ENCODE peak calls at places on chromosomes 2 and 18, in eight cellular contexts. P, V, J, R, Y, B, M and G are unnamed samples.

GRCh38 chr2:218267259-218267658 is 2.7 kb downstream of the AAMP start:
- DNase-seq in R (no peak), V (no peak), P (no peak), Y (no peak), M (no peak), J (no peak), B (no peak), G (no peak)

GRCh38 chr2:43169987-43170732 is 56.2 kb downstream of the ZFP36L2 start:
- DNase-seq in B (no peak), R (peak), Y (peak), M (peak), J (peak), P (peak), V (no peak), G (peak)

GRCh38 chr2:216081-216480 is 47.8 kb downstream of the SH3YL1 start:
- DNase-seq in B (no peak), P (no peak), J (no peak), M (no peak), V (no peak), R (no peak), Y (no peak), G (no peak)

GRCh38 chr18:48843596-48843995 is 107.2 kb downstream of the SMAD7 start:
- DNase-seq in B (no peak), Y (no peak), R (no peak), P (no peak), V (no peak), M (no peak), J (no peak), G (no peak)

GRCh38 chr2:107712857-107713256 is 113.8 kb upstream of the RGPD4 start:
- DNase-seq in Y (peak), R (no peak), J (no peak), M (no peak), B (no peak), V (no peak), P (no peak), G (no peak)

GRCh38 chr2:170587937-170588336 is 127.2 kb upstream of the SP5 start:
- DNase-seq in R (no peak), P (no peak), B (no peak), V (no peak), J (no peak), M (no peak), Y (no peak), G (no peak)

GRCh38 chr18:29181151-29181901 is 1004.4 kb upstream of the CDH2 start:
- DNase-seq in Y (no peak), B (peak), P (no peak), M (no peak), V (peak), R (no peak), J (no peak), G (no peak)

GRCh38 chr2:26782876-26783704 is 2.8 kb upstream of the CENPA start:
- DNase-seq in Y (no peak), R (no peak), J (no peak), P (no peak), V (no peak), M (no peak), B (no peak), G (no peak)

GRCh38 chr2:141362311-141362710 is 768.5 kb downstream of the LRP1B start:
- DNase-seq in R (no peak), V (no peak), M (no peak), B (no peak), Y (no peak), P (no peak), J (no peak), G (no peak)

GRCh38 chr2:191319181-191319580 is 74.0 kb downstream of the MYO1B start:
- DNase-seq in P (no peak), Y (no peak), B (no peak), R (no peak), J (no peak), V (peak), M (no peak), G (no peak)

GRCh38 chr2:193841389-193842150 is 1646.8 kb upstream of the TMEFF2 start:
- DNase-seq in Y (no peak), R (no peak), P (no peak), M (no peak), J (no peak), B (no peak), V (peak), G (no peak)